ENCODE peak calls at places on chromosomes 12 and 14, in five cellular contexts. L is HepG2, M is SK-N-SH, S is Karpas-422, D is GM23248. F is an unnamed sample. For H4K20me1 and H3K4me1, the result is how much of the 10 kb centered on the place peaks cover.

GRCh38 chr12:72491399-72491798 is 219.2 kb downstream of the TRHDE start:
- DNase-seq in L (no peak), M (no peak), S (no peak), D (peak), F (no peak)

GRCh38 chr12:44921736-44922135 is 45.6 kb upstream of the NELL2 start:
- DNase-seq in L (no peak), M (no peak), S (no peak), D (no peak), F (no peak)

GRCh38 chr14:85416771-85417170 is 113.2 kb upstream of the FLRT2 start:
- DNase-seq in L (no peak), M (no peak), S (no peak), D (peak), F (no peak)

GRCh38 chr14:73500360-73500759 is 9.6 kb downstream of the RIOX1 start:
- DNase-seq in L (no peak), M (no peak), S (no peak), D (no peak), F (no peak)

GRCh38 chr14:103748539-103748867 is 32.9 kb downstream of the ZFYVE21 start:
- DNase-seq in L (no peak), M (no peak), S (no peak), D (no peak), F (no peak)

GRCh38 chr12:117216686-117217085 is 26.4 kb upstream of the FBXO21 start:
- DNase-seq in L (no peak), M (no peak), S (no peak), D (no peak), F (no peak)

GRCh38 chr14:54599932-54600331 is 33.0 kb downstream of the SAMD4A start:
- DNase-seq in L (no peak), M (no peak), S (no peak), D (peak), F (no peak)

GRCh38 chr12:130401703-130402102 is 64.0 kb downstream of the PIWIL1 start:
- DNase-seq in L (peak), M (no peak), S (peak), D (no peak), F (peak)

GRCh38 chr14:79166171-79166570 is 996.0 kb downstream of the NRXN3 start:
- DNase-seq in L (no peak), M (no peak), S (no peak), D (no peak), F (no peak)

GRCh38 chr14:73457935-73458218 is 469 bp downstream of the NUMB start:
- DNase-seq in L (no peak), M (peak), S (no peak), D (no peak), F (no peak)

GRCh38 chr12:57907281-57907680 is 34.1 kb upstream of the ATP23 start:
- DNase-seq in L (no peak), M (no peak), S (no peak), D (no peak), F (no peak)

GRCh38 chr14:97280526-97280925 is 483.3 kb downstream of the VRK1 start:
- DNase-seq in L (no peak), M (no peak), S (no peak), D (no peak), F (no peak)

GRCh38 chr12:117282490-117282889 is 78.9 kb downstream of the NOS1 start:
- DNase-seq in L (no peak), M (no peak), S (no peak), D (peak), F (no peak)

DNA sequence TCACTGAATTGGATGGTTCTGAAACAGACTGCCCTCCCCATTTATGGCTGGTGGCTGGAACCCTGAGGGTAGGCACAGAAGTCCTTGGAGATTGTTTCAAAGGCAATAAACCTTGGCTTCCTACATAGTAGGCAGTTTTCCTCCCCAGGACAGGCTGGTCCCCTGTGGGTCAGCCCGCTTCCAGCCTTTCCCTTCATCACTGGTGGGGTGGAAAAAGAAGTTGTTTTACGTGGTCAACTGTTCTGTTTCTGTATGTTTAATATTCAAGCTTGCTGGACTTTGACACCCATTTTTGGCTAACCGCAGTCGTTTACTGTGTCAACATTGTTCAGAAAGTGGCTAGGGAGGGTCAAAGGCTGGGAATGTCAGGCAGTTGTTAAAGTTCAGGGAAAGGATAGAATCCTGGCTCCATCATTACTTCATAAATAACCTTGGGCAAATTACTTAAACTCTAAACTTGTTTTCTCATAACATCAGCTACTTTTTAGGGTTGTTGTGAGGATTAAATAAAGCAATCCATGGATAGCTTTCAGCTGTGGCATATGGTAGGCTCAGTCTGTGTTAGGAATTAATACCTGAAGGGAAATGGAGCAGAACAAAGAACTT is 2.4 kb downstream of the KLHDC2 start:
- DNase-seq in L (peak), M (no peak), S (no peak), D (peak), F (no peak)
- H3K27ac ChIP-seq in L (peak), M (no peak), S (peak), D (peak), F (no peak)

GRCh38 chr14:101814869-101815268 is 53.4 kb downstream of the PPP2R5C start:
- DNase-seq in L (no peak), M (no peak), S (no peak), D (no peak), F (no peak)
- H4K20me1 ChIP-seq in L (under half), M (half or more), S (under half), D (under half), F (half or more)

GRCh38 chr12:53975019-53975815 is 463 bp upstream of the HOTAIR start:
- DNase-seq in L (no peak), M (no peak), S (no peak), D (no peak), F (peak)

GRCh38 chr12:53976823-53977595 is 2.3 kb upstream of the HOTAIR start:
- DNase-seq in L (no peak), M (no peak), S (no peak), D (no peak), F (no peak)

GRCh38 chr12:53975816-53976152 is 1.0 kb upstream of the HOTAIR start:
- DNase-seq in L (no peak), M (no peak), S (no peak), D (no peak), F (no peak)

GRCh38 chr12:53977596-53978464 is 3.1 kb upstream of the HOTAIR start:
- DNase-seq in L (no peak), M (no peak), S (no peak), D (no peak), F (no peak)

DNA sequence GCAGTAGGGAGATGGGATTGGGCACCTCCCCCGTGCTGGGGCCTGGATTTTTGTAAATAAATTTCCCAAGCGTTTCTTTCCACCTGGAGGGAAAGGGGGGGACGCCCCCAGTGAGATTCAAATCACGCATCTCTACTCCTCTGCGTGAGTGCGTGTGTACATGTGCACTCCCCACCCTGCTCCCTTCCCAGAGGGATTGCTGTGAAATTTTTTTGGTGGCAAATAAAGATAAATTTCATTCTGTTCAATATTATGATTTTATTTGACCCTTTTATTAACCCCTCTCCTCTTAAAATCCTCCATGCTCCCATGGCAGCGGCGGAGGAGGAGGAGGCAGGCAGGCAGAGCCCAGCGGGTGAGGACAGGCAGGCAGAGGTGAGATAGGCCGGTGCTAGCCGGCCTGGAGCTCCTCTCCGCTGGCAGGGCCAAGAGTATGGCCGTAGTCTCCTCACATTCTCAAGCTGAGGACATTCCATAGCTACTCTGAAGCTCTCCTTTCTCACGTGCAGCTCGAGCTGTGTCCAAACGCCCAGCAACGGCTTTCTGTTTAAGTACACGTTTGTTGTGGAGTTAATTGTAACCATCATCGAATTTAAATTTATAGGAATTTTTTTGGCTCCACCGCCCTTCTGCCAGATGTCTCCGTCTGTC is 1.5 kb upstream of the HOTAIR start:
- DNase-seq in L (no peak), M (no peak), S (no peak), D (no peak), F (no peak)
- H3K4me1 ChIP-seq in L (under half), M (under half), S (under half), D (under half), F (under half)

DNA sequence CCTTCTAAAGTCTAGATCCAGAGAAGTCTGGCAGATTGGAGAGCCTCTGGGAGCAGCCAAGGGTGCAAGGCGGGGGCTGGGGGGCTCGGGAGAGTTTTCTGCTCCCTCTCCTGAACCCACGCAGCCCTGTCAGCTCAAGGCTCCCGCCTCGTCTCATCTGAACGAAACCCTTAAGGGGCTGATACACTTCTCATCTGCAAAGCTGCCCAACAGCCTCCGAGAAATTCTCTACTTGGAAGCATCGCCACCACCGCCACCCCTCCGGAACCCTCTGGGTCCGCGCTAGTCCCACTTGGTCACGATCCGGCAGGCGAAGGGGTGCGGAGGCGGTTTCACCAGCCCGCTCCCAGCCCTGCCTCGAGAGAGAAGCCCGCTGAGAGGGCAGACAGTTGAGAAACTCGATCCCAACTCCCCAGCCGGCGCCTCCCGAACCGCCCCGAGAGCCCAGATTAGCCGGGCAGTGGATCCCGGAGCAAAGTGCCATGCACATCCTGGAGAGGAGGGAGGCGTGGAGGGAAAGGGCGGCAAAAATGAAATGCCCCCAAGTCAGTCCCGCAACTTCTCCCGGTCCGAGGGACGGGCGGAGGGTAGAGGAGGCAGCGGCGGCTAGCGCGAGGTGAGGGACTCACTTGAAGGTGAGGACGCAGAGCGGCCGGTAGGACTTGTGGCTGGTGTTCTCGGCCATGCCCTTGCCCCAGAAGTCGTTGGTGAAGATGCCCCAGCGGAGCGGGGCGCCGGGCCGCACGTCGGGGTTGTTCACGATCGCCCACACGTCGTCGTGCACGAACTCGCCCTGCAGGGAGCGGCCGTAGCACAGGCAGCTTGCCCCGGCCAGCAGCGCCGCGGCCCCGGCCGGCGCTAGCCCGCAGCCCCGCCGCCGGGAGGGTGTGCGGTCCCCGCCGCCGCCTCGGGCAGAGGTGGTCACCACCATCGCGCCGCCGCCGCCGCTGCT is 645 bp downstream of the TMTC1 start:
- DNase-seq in L (no peak), M (peak), S (no peak), D (peak), F (peak)
- H3K27ac ChIP-seq in L (no peak), M (no peak), S (no peak), D (peak), F (no peak)

DNA sequence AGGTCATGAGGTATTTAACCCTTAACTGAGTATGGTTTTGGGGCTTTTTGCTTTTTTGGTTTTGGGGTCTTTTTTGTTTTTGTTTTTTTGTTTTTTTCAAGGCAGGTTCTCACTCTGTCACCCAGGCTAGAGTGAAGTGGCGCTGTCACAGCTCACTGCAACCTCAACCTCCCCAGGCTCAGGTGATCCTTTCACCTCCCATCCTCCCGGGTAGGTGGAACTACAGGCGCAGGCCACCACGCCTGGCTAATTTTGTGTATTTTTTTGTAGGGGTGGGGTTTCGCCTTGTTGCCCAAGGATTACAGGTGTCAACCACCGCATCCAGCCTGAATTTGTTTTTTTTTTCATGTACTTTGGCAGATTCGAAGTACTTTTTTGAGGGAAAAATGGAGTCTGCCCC is 19.9 kb downstream of the RAP1B start:
- DNase-seq in L (no peak), M (no peak), S (no peak), D (no peak), F (no peak)
- H4K20me1 ChIP-seq in L (under half), M (half or more), S (under half), D (under half), F (under half)

GRCh38 chr12:65948320-65949008 is 124.2 kb downstream of the HMGA2 start:
- DNase-seq in L (no peak), M (no peak), S (no peak), D (peak), F (peak)
- H3K4me1 ChIP-seq in L (half or more), M (half or more), S (under half), D (half or more), F (under half)